ENCODE peak calls at places on chromosome 4, in six cellular contexts. B is K562, U is fibroblast of pulmonary artery, R is cardiac fibroblast, N is HepG2, W is astrocyte of the spinal cord. G is an unnamed sample.
A peak's percentile ranks its signal among the peaks of the same experiment; 100 is the strongest.

GRCh38 chr4:108280072-108280471 is 111.3 kb upstream of the LEF1 start:
- DNase-seq in B (no peak), U (no peak), R (no peak), N (no peak), W (no peak), G (no peak)

GRCh38 chr4:11183358-11183745 is 245.3 kb downstream of the HS3ST1 start:
- DNase-seq in B (no peak), U (no peak), R (no peak), N (no peak), W (peak; percentile 21), G (no peak)

GRCh38 chr4:38411092-38411491 is 252.9 kb upstream of the KLF3 start:
- DNase-seq in B (no peak), U (no peak), R (no peak), N (no peak), W (no peak), G (peak; percentile 22)

GRCh38 chr4:162959056-162959455 is 207.6 kb downstream of the NAF1 start:
- DNase-seq in B (no peak), U (no peak), R (peak; percentile 12), N (no peak), W (no peak), G (peak; percentile 6)

GRCh38 chr4:55396305-55397023 is 707 bp downstream of the TMEM165 start:
- DNase-seq in B (peak; percentile 54), U (peak; percentile 59), R (peak; percentile 64), N (peak; percentile 31), W (peak; percentile 48), G (peak; percentile 54)

GRCh38 chr4:6939761-6940743 is 30.4 kb downstream of the TBC1D14 start:
- DNase-seq in B (peak; percentile 56), U (no peak), R (no peak), N (no peak), W (no peak), G (no peak)

GRCh38 chr4:108426493-108426892 is 193.9 kb upstream of the RPL34 start:
- DNase-seq in B (no peak), U (no peak), R (no peak), N (no peak), W (peak; percentile 69), G (no peak)

GRCh38 chr4:174365018-174365587 is 81.4 kb downstream of the CEP44 start:
- DNase-seq in B (peak; percentile 15), U (peak; percentile 70), R (peak; percentile 69), N (peak; percentile 30), W (peak; percentile 45), G (peak; percentile 49)

GRCh38 chr4:242121-242848 is 63.0 kb downstream of the ZNF732 start:
- DNase-seq in B (peak; percentile 50), U (peak; percentile 70), R (peak; percentile 53), N (peak; percentile 18), W (peak; percentile 51), G (peak; percentile 51)

GRCh38 chr4:158670975-158671664 is 567 bp downstream of the C4orf46 start:
- DNase-seq in B (peak; percentile 35), U (peak; percentile 92), R (peak; percentile 93), N (peak; percentile 59), W (peak; percentile 82), G (peak; percentile 60)

GRCh38 chr4:152699313-152699712 is 19.5 kb upstream of the TMEM154 start:
- DNase-seq in B (no peak), U (no peak), R (no peak), N (no peak), W (no peak), G (no peak)

GRCh38 chr4:30721353-30722091 is 1.4 kb downstream of the PCDH7 start:
- DNase-seq in B (no peak), U (peak; percentile 39), R (peak; percentile 53), N (no peak), W (peak; percentile 54), G (peak; percentile 64)

GRCh38 chr4:772118-772517 is 53.8 kb downstream of the CPLX1 start:
- DNase-seq in B (no peak), U (no peak), R (peak; percentile 43), N (no peak), W (no peak), G (no peak)

GRCh38 chr4:34250562-34250961 is 1993.8 kb downstream of the ARAP2 start:
- DNase-seq in B (no peak), U (peak; percentile 86), R (peak; percentile 80), N (no peak), W (peak; percentile 10), G (peak; percentile 81)

GRCh38 chr4:150259861-150260567 is 181.8 kb downstream of the DCLK2 start:
- DNase-seq in B (no peak), U (no peak), R (no peak), N (no peak), W (no peak), G (no peak)

GRCh38 chr4:139843643-139844042 is 178.0 kb downstream of the MGST2 start:
- DNase-seq in B (no peak), U (no peak), R (no peak), N (no peak), W (no peak), G (no peak)

GRCh38 chr4:147829401-147830101 is 97.7 kb downstream of the ARHGAP10 start:
- DNase-seq in B (no peak), U (peak; percentile 80), R (peak; percentile 86), N (no peak), W (peak; percentile 55), G (peak; percentile 79)

GRCh38 chr4:57098415-57098814 is 11.8 kb downstream of the IGFBP7 start:
- DNase-seq in B (no peak), U (no peak), R (no peak), N (no peak), W (no peak), G (no peak)

GRCh38 chr4:5322321-5322720 is 271.0 kb downstream of the STK32B start:
- DNase-seq in B (no peak), U (no peak), R (no peak), N (no peak), W (no peak), G (no peak)

GRCh38 chr4:35228318-35228717 is 1016.0 kb downstream of the ARAP2 start:
- DNase-seq in B (no peak), U (no peak), R (no peak), N (no peak), W (no peak), G (no peak)

GRCh38 chr4:183097251-183098079 is 1.6 kb upstream of the WWC2 start:
- DNase-seq in B (no peak), U (no peak), R (no peak), N (no peak), W (peak; percentile 29), G (no peak)

GRCh38 chr4:24849662-24850280 is 54.4 kb downstream of the SOD3 start:
- DNase-seq in B (no peak), U (no peak), R (no peak), N (no peak), W (no peak), G (no peak)

GRCh38 chr4:90112715-90113114 is 14.5 kb upstream of the CCSER1 start:
- DNase-seq in B (no peak), U (no peak), R (no peak), N (no peak), W (peak; percentile 12), G (peak; percentile 29)

GRCh38 chr4:45155081-45155777 is 428.9 kb upstream of the GNPDA2 start:
- DNase-seq in B (no peak), U (peak; percentile 79), R (peak; percentile 72), N (no peak), W (peak; percentile 80), G (peak; percentile 17)

GRCh38 chr4:140641789-140642439 is 73.2 kb upstream of the UCP1 start:
- DNase-seq in B (no peak), U (no peak), R (no peak), N (peak; percentile 61), W (no peak), G (no peak)

GRCh38 chr4:136329042-136329662 is 1203.1 kb downstream of the PCDH18 start:
- DNase-seq in B (no peak), U (peak; percentile 4), R (no peak), N (no peak), W (no peak), G (peak; percentile 16)

GRCh38 chr4:121594796-121595526 is 101.8 kb downstream of the ANXA5 start:
- DNase-seq in B (no peak), U (peak; percentile 93), R (peak; percentile 80), N (no peak), W (peak; percentile 13), G (peak; percentile 65)

GRCh38 chr4:182449186-182449880 is 206.1 kb downstream of the TENM3 start:
- DNase-seq in B (no peak), U (peak; percentile 47), R (no peak), N (no peak), W (peak; percentile 62), G (no peak)

GRCh38 chr4:107689912-107690587 is 30.0 kb downstream of the PAPSS1 start:
- DNase-seq in B (no peak), U (peak; percentile 74), R (peak; percentile 51), N (peak; percentile 14), W (peak; percentile 86), G (peak; percentile 95)

GRCh38 chr4:16165931-16166330 is 60.3 kb downstream of the TAPT1 start:
- DNase-seq in B (no peak), U (no peak), R (no peak), N (no peak), W (no peak), G (no peak)

GRCh38 chr4:16171831-16172230 is 54.4 kb downstream of the TAPT1 start:
- DNase-seq in B (no peak), U (no peak), R (no peak), N (no peak), W (no peak), G (no peak)

GRCh38 chr4:16168710-16169388 is 57.4 kb downstream of the TAPT1 start:
- DNase-seq in B (no peak), U (no peak), R (no peak), N (no peak), W (no peak), G (no peak)

GRCh38 chr4:16168144-16168543 is 58.1 kb downstream of the TAPT1 start:
- DNase-seq in B (no peak), U (no peak), R (no peak), N (no peak), W (no peak), G (no peak)

GRCh38 chr4:16169491-16169890 is 56.8 kb downstream of the TAPT1 start:
- DNase-seq in B (no peak), U (no peak), R (no peak), N (no peak), W (no peak), G (no peak)
- H3K4me3 ChIP-seq in B (no peak overlapping the region), U (no peak overlapping the region), R (no peak overlapping the region), N (no peak overlapping the region), W (no peak overlapping the region), G (no peak overlapping the region)

GRCh38 chr4:113636438-113636818 is 125.1 kb downstream of the CAMK2D start:
- DNase-seq in B (no peak), U (no peak), R (no peak), N (peak; percentile 78), W (no peak), G (no peak)
- TF ChIP-seq CTCF in B (peak; percentile 11), U (no peak), R (no peak), N (peak; percentile 76), W (no peak), G (no peak)

GRCh38 chr4:71130827-71131603 is 137.6 kb downstream of the DCK start:
- DNase-seq in B (no peak), U (peak; percentile 39), R (peak; percentile 52), N (no peak), W (peak; percentile 67), G (peak; percentile 38)
- H3K4me3 ChIP-seq in B (no peak overlapping the region), U (no peak overlapping the region), R (no peak overlapping the region), N (no peak overlapping the region), W (no peak overlapping the region), G (no peak overlapping the region)

DNA sequence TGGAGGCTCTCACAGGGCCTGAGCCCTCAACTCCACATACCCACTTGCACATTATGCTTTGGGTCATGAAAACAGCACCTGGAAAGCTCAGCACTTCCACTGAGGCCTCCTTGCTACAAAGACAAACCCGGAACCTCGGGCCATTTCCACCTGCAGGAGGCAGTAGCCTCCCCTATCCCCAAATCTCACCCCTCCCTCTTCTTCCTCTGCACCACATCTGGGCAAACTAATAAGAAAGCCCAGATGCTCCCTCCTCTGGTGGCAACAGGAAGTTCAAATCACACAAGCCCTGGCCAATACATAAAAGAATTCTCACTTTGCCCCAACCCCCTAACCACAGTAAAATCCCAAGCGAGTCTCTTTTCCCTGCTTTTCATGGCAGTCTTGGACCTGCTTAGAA is 136.4 kb downstream of the MAPK10 start:
- DNase-seq in B (peak; percentile 27), U (peak; percentile 70), R (peak; percentile 64), N (peak; percentile 38), W (peak; percentile 46), G (peak; percentile 52)
- TF ChIP-seq CTCF in B (peak; percentile 80), U (peak; percentile 66), R (peak; percentile 74), N (peak; percentile 39), W (peak; percentile 66), G (peak; percentile 72)